ENCODE peak calls at places on chromosomes 1 and 21, in ten cellular contexts. I is A549, F is IMR-90, G is lower leg skin, M is adrenal gland, D is stomach, R is ovary, K is suprapubic skin, J is GM12891, Y is upper lobe of left lung. S is an unnamed sample.

GRCh38 chr1:234218078-234218477 is 155.2 kb upstream of the COA6 start:
- DNase-seq in I (no peak), F (no peak), G (no peak), M (no peak), D (no peak), R (no peak), K (no peak), J (no peak), Y (no peak), S (no peak)

GRCh38 chr1:220516014-220516721 is 11.8 kb upstream of the MARK1 start:
- DNase-seq in I (no peak), F (no peak), G (no peak), M (no peak), D (no peak), R (no peak), K (no peak), J (no peak), Y (no peak), S (no peak)

GRCh38 chr1:51570063-51570720 is 46.7 kb upstream of the OSBPL9 start:
- DNase-seq in I (no peak), F (no peak), G (no peak), M (no peak), D (no peak), R (no peak), K (no peak), J (no peak), Y (no peak), S (no peak)

GRCh38 chr21:42174173-42174572 is 44.8 kb upstream of the ABCG1 start:
- DNase-seq in I (no peak), F (no peak), G (no peak), M (no peak), D (peak), R (no peak), K (no peak), J (no peak), Y (no peak), S (no peak)

GRCh38 chr1:31647106-31647505 is 2.4 kb upstream of the PEF1 start:
- DNase-seq in I (no peak), F (peak), G (no peak), M (no peak), D (no peak), R (no peak), K (no peak), J (no peak), Y (no peak), S (no peak)

GRCh38 chr1:112436384-112437156 is 40.6 kb downstream of the CTTNBP2NL start:
- DNase-seq in I (no peak), F (no peak), G (no peak), M (no peak), D (no peak), R (no peak), K (no peak), J (no peak), Y (no peak), S (no peak)

GRCh38 chr21:33971492-33972013 is 55.9 kb upstream of the ATP5PO start:
- DNase-seq in I (no peak), F (peak), G (no peak), M (no peak), D (no peak), R (no peak), K (no peak), J (no peak), Y (no peak), S (no peak)

GRCh38 chr1:67441183-67441582 is 11.0 kb upstream of the SERBP1 start:
- DNase-seq in I (no peak), F (peak), G (no peak), M (peak), D (peak), R (peak), K (no peak), J (no peak), Y (peak), S (peak)

GRCh38 chr1:186854102-186854501 is 25.4 kb downstream of the PLA2G4A start:
- DNase-seq in I (no peak), F (no peak), G (no peak), M (no peak), D (no peak), R (no peak), K (no peak), J (no peak), Y (no peak), S (no peak)

GRCh38 chr1:31483012-31483946 is 70.3 kb downstream of the SERINC2 start:
- DNase-seq in I (no peak), F (peak), G (no peak), M (peak), D (peak), R (no peak), K (peak), J (no peak), Y (peak), S (peak)

GRCh38 chr1:235866913-235867850 is 476 bp upstream of the LYST start:
- DNase-seq in I (peak), F (peak), G (peak), M (peak), D (peak), R (peak), K (peak), J (peak), Y (peak), S (peak)

GRCh38 chr1:235867903-235868469 is 1.3 kb upstream of the LYST start:
- DNase-seq in I (no peak), F (no peak), G (no peak), M (no peak), D (no peak), R (no peak), K (no peak), J (no peak), Y (no peak), S (no peak)

GRCh38 chr1:235864965-235865525 is 1.7 kb downstream of the LYST start:
- DNase-seq in I (no peak), F (no peak), G (no peak), M (no peak), D (no peak), R (no peak), K (no peak), J (no peak), Y (no peak), S (no peak)

GRCh38 chr1:235865565-235866206 is 1.0 kb downstream of the LYST start:
- DNase-seq in I (no peak), F (no peak), G (no peak), M (no peak), D (no peak), R (no peak), K (no peak), J (no peak), Y (no peak), S (no peak)

GRCh38 chr1:235866207-235866912 is at the start of gene LYST:
- DNase-seq in I (peak), F (peak), G (peak), M (peak), D (peak), R (peak), K (peak), J (no peak), Y (peak), S (peak)
- TF ChIP-seq POLR2A in I (no peak), F (no peak), G (no peak), M (peak), D (no peak), R (no peak), K (no peak), J (peak), Y (no peak), S (no peak)

GRCh38 chr1:197903196-197903514 is 725 bp downstream of the C1orf53 start:
- DNase-seq in I (no peak), F (no peak), G (no peak), M (no peak), D (no peak), R (no peak), K (no peak), J (no peak), Y (no peak), S (no peak)

GRCh38 chr1:197905699-197906351 is 3.4 kb downstream of the C1orf53 start:
- DNase-seq in I (no peak), F (no peak), G (no peak), M (no peak), D (no peak), R (no peak), K (no peak), J (no peak), Y (no peak), S (no peak)

GRCh38 chr1:197902131-197902453 is 338 bp upstream of the C1orf53 start:
- DNase-seq in I (no peak), F (no peak), G (no peak), M (no peak), D (no peak), R (no peak), K (no peak), J (no peak), Y (no peak), S (no peak)

GRCh38 chr1:197904126-197904787 is 1.8 kb downstream of the C1orf53 start:
- DNase-seq in I (no peak), F (no peak), G (no peak), M (no peak), D (no peak), R (no peak), K (no peak), J (no peak), Y (no peak), S (no peak)

GRCh38 chr1:197902454-197903195 is at the start of gene C1orf53:
- DNase-seq in I (peak), F (peak), G (peak), M (peak), D (peak), R (peak), K (peak), J (peak), Y (peak), S (peak)
- TF ChIP-seq POLR2A in I (peak), F (no peak), G (no peak), M (peak), D (no peak), R (peak), K (no peak), J (no peak), Y (peak), S (no peak)

GRCh38 chr1:36869054-36869453 is 165.3 kb downstream of the GRIK3 start:
- DNase-seq in I (no peak), F (no peak), G (no peak), M (no peak), D (no peak), R (no peak), K (no peak), J (no peak), Y (no peak), S (no peak)

GRCh38 chr1:36866168-36866814 is 168.0 kb downstream of the GRIK3 start:
- DNase-seq in I (no peak), F (no peak), G (no peak), M (no peak), D (no peak), R (no peak), K (no peak), J (no peak), Y (no peak), S (no peak)

GRCh38 chr1:36864182-36865079 is 169.9 kb downstream of the GRIK3 start:
- DNase-seq in I (no peak), F (no peak), G (no peak), M (no peak), D (no peak), R (no peak), K (no peak), J (peak), Y (no peak), S (no peak)

GRCh38 chr1:36865080-36865900 is 169.0 kb downstream of the GRIK3 start:
- DNase-seq in I (no peak), F (no peak), G (no peak), M (no peak), D (no peak), R (no peak), K (no peak), J (no peak), Y (no peak), S (no peak)

GRCh38 chr1:36867575-36867974 is 166.7 kb downstream of the GRIK3 start:
- DNase-seq in I (no peak), F (no peak), G (no peak), M (no peak), D (no peak), R (no peak), K (no peak), J (no peak), Y (no peak), S (no peak)
- TF ChIP-seq POLR2A in I (no peak), F (no peak), G (no peak), M (no peak), D (no peak), R (no peak), K (no peak), J (no peak), Y (no peak), S (no peak)

GRCh38 chr1:203284411-203285208 is 20.7 kb upstream of the BTG2 start:
- DNase-seq in I (no peak), F (no peak), G (peak), M (no peak), D (no peak), R (no peak), K (peak), J (no peak), Y (no peak), S (no peak)

GRCh38 chr1:203281033-203281432 is 24.3 kb upstream of the BTG2 start:
- DNase-seq in I (peak), F (peak), G (peak), M (no peak), D (no peak), R (no peak), K (no peak), J (no peak), Y (no peak), S (peak)

GRCh38 chr1:203283597-203283996 is 21.7 kb upstream of the BTG2 start:
- DNase-seq in I (no peak), F (no peak), G (peak), M (no peak), D (no peak), R (no peak), K (peak), J (no peak), Y (no peak), S (no peak)

GRCh38 chr1:203281851-203282661 is 23.3 kb upstream of the BTG2 start:
- DNase-seq in I (no peak), F (no peak), G (peak), M (no peak), D (no peak), R (no peak), K (no peak), J (no peak), Y (no peak), S (no peak)

DNA sequence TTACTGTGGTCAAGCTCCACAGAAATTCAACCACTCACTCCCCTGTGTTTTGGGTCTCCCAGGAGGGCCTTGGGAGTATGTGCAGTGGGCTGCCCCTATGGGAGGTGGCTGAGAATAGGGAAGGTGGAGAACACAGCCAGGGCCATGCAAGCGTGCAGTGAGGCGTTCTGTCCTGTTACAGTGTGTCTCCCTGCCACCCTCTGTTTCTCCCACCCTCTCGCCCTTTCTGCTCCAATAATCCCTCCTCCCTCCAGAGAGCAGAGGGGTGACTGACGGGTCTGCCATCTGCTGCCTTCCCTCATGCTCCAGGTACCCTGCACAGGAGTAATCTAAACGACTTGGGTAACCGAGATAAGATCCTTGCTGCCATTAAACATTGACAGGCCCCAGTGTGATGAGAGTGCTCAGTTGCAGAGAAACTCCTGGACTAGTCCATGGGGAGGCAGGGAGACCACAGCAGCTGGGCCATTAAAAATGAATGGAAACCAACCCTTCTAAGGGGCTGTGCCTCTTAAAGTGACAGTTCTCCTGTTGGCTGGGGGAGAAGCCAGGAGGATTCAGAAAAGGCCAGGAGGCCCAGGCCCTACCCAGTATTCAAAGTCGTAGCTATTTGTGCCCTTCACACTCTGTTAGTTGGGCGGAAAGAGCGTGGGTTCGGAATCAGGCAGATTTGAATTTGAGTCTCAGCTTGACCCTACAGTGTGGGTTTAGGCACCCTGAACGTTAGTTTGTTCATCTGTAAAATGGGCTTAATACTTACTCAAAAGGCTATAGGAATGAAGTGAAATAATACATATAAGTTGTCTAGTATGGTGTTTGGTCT is 22.4 kb upstream of the BTG2 start:
- DNase-seq in I (no peak), F (no peak), G (peak), M (no peak), D (no peak), R (no peak), K (peak), J (no peak), Y (no peak), S (peak)
- TF ChIP-seq POLR2A in I (no peak), F (no peak), G (no peak), M (no peak), D (no peak), R (no peak), K (no peak), J (no peak), Y (no peak), S (no peak)

DNA sequence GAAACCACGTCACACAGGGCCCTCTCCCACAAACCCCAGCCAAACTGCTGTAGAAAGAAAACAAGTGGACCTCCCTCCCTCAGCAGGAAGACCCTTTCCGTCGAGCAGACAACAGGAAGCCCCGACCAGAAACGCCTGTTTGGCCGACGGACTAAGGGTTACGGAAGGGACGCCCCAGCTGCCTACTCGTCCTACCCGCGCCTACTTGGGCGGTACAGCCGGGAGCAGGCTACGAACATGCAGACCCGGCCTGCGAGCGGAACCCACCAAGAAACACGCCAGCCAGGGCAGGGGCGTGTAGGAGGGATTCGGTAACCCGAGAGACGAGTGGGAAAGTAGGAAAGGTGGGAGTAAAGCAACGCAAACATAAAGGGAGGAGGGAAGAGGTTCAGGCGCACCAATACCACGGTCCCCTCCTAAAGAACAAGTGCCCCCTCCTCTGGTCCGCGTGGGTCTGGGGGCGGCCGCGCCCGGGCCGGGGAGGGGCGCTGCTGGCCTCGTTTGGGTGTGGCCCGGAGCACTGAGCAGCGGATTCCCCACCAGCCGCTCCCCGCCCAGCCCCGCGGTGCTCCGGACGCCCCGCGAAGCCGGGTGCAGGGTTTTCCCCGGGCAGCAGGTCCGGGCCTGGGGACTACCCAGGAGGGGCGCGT is 450 bp downstream of the S100A10 start:
- DNase-seq in I (no peak), F (no peak), G (peak), M (peak), D (peak), R (peak), K (peak), J (peak), Y (peak), S (peak)
- TF ChIP-seq POLR2A in I (no peak), F (no peak), G (no peak), M (no peak), D (no peak), R (no peak), K (no peak), J (no peak), Y (no peak), S (no peak)

GRCh38 chr21:45404726-45405270 is at the start of gene COL18A1:
- DNase-seq in I (peak), F (peak), G (no peak), M (peak), D (peak), R (peak), K (no peak), J (peak), Y (peak), S (peak)
- TF ChIP-seq POLR2A in I (peak), F (peak), G (no peak), M (no peak), D (no peak), R (peak), K (no peak), J (no peak), Y (no peak), S (peak)

S was measured in uterus.